ENCODE peak calls at places on chromosome 16, in seven cellular contexts. One of them, this sample, is unnamed.
A peak's percentile ranks its signal among the peaks of the same experiment; 100 is the strongest.

GRCh38 chr16:5487728-5488127 is 390.1 kb upstream of the EEF2KMT start:
- DNase-seq in endodermal cell: no peak
- DNase-seq in stimulated activated CD4-positive, alpha-beta T cell treated with anti-CD3 and anti-CD28 coated beads, Interleukin-1b, Interleukin-23, amount 100 ng/mL, for 24 hours: no peak
- DNase-seq in tibial nerve: no peak
- DNase-seq in substantia nigra: no peak
- DNase-seq in naive thymus-derived CD8-positive, alpha-beta T cell: no peak
- DNase-seq in thoracic aorta: no peak
- DNase-seq in this sample: no peak

GRCh38 chr16:15676506-15676905 is 26.5 kb downstream of the NDE1 start:
- DNase-seq in endodermal cell: no peak
- DNase-seq in stimulated activated CD4-positive, alpha-beta T cell treated with anti-CD3 and anti-CD28 coated beads, Interleukin-1b, Interleukin-23, amount 100 ng/mL, for 24 hours: no peak
- DNase-seq in tibial nerve: no peak
- DNase-seq in substantia nigra: no peak
- DNase-seq in naive thymus-derived CD8-positive, alpha-beta T cell: no peak
- DNase-seq in thoracic aorta: no peak
- DNase-seq in this sample: no peak

GRCh38 chr16:58478427-58478826 is 21.5 kb upstream of the NDRG4 start:
- DNase-seq in endodermal cell: no peak
- DNase-seq in stimulated activated CD4-positive, alpha-beta T cell treated with anti-CD3 and anti-CD28 coated beads, Interleukin-1b, Interleukin-23, amount 100 ng/mL, for 24 hours: no peak
- DNase-seq in tibial nerve: no peak
- DNase-seq in substantia nigra: no peak
- DNase-seq in naive thymus-derived CD8-positive, alpha-beta T cell: no peak
- DNase-seq in thoracic aorta: no peak
- DNase-seq in this sample: no peak

GRCh38 chr16:58393138-58393504 is 850 bp downstream of the GINS3 start:
- DNase-seq in endodermal cell: no peak
- DNase-seq in stimulated activated CD4-positive, alpha-beta T cell treated with anti-CD3 and anti-CD28 coated beads, Interleukin-1b, Interleukin-23, amount 100 ng/mL, for 24 hours: no peak
- DNase-seq in tibial nerve: no peak
- DNase-seq in substantia nigra: no peak
- DNase-seq in naive thymus-derived CD8-positive, alpha-beta T cell: no peak
- DNase-seq in thoracic aorta: no peak
- DNase-seq in this sample: no peak

GRCh38 chr16:75250089-75250808 is 1.2 kb downstream of the BCAR1 start:
- DNase-seq in endodermal cell: no peak
- DNase-seq in stimulated activated CD4-positive, alpha-beta T cell treated with anti-CD3 and anti-CD28 coated beads, Interleukin-1b, Interleukin-23, amount 100 ng/mL, for 24 hours: no peak
- DNase-seq in tibial nerve: no peak
- DNase-seq in substantia nigra: no peak
- DNase-seq in naive thymus-derived CD8-positive, alpha-beta T cell: no peak
- DNase-seq in thoracic aorta: no peak
- DNase-seq in this sample: no peak

GRCh38 chr16:3738541-3738940 is 21.2 kb upstream of the TRAP1 start:
- DNase-seq in endodermal cell: no peak
- DNase-seq in stimulated activated CD4-positive, alpha-beta T cell treated with anti-CD3 and anti-CD28 coated beads, Interleukin-1b, Interleukin-23, amount 100 ng/mL, for 24 hours: no peak
- DNase-seq in tibial nerve: no peak
- DNase-seq in substantia nigra: no peak
- DNase-seq in naive thymus-derived CD8-positive, alpha-beta T cell: no peak
- DNase-seq in thoracic aorta: no peak
- DNase-seq in this sample: no peak

GRCh38 chr16:23975293-23975692 is 139.5 kb downstream of the PRKCB start:
- DNase-seq in endodermal cell: no peak
- DNase-seq in stimulated activated CD4-positive, alpha-beta T cell treated with anti-CD3 and anti-CD28 coated beads, Interleukin-1b, Interleukin-23, amount 100 ng/mL, for 24 hours: no peak
- DNase-seq in tibial nerve: no peak
- DNase-seq in substantia nigra: no peak
- DNase-seq in naive thymus-derived CD8-positive, alpha-beta T cell: no peak
- DNase-seq in thoracic aorta: no peak
- DNase-seq in this sample: no peak

GRCh38 chr16:15757075-15757386 is 99.8 kb downstream of the MYH11 start:
- DNase-seq in endodermal cell: no peak
- DNase-seq in stimulated activated CD4-positive, alpha-beta T cell treated with anti-CD3 and anti-CD28 coated beads, Interleukin-1b, Interleukin-23, amount 100 ng/mL, for 24 hours: no peak
- DNase-seq in tibial nerve: no peak
- DNase-seq in substantia nigra: no peak
- DNase-seq in naive thymus-derived CD8-positive, alpha-beta T cell: no peak
- DNase-seq in thoracic aorta: no peak
- DNase-seq in this sample: no peak

GRCh38 chr16:53974484-53975115 is 270.6 kb downstream of the FTO start:
- DNase-seq in endodermal cell: no peak
- DNase-seq in stimulated activated CD4-positive, alpha-beta T cell treated with anti-CD3 and anti-CD28 coated beads, Interleukin-1b, Interleukin-23, amount 100 ng/mL, for 24 hours: no peak
- DNase-seq in tibial nerve: no peak
- DNase-seq in substantia nigra: no peak
- DNase-seq in naive thymus-derived CD8-positive, alpha-beta T cell: no peak
- DNase-seq in thoracic aorta: no peak
- DNase-seq in this sample: no peak

GRCh38 chr16:72847187-72848044 is 200.5 kb downstream of the ZFHX3 start:
- DNase-seq in endodermal cell: peak; percentile 79
- DNase-seq in stimulated activated CD4-positive, alpha-beta T cell treated with anti-CD3 and anti-CD28 coated beads, Interleukin-1b, Interleukin-23, amount 100 ng/mL, for 24 hours: no peak
- DNase-seq in tibial nerve: no peak
- DNase-seq in substantia nigra: no peak
- DNase-seq in naive thymus-derived CD8-positive, alpha-beta T cell: no peak
- DNase-seq in thoracic aorta: no peak
- DNase-seq in this sample: no peak

GRCh38 chr16:22300427-22301071 is 3.3 kb downstream of the POLR3E start:
- DNase-seq in endodermal cell: peak; percentile 80
- DNase-seq in stimulated activated CD4-positive, alpha-beta T cell treated with anti-CD3 and anti-CD28 coated beads, Interleukin-1b, Interleukin-23, amount 100 ng/mL, for 24 hours: no peak
- DNase-seq in tibial nerve: peak; percentile 36
- DNase-seq in substantia nigra: peak; percentile 66
- DNase-seq in naive thymus-derived CD8-positive, alpha-beta T cell: no peak
- DNase-seq in thoracic aorta: no peak
- DNase-seq in this sample: no peak

GRCh38 chr16:11796227-11797165 is 562 bp downstream of the ZC3H7A start:
- DNase-seq in endodermal cell: peak; percentile 79
- DNase-seq in stimulated activated CD4-positive, alpha-beta T cell treated with anti-CD3 and anti-CD28 coated beads, Interleukin-1b, Interleukin-23, amount 100 ng/mL, for 24 hours: no peak
- DNase-seq in tibial nerve: peak; percentile 48
- DNase-seq in substantia nigra: peak; percentile 31
- DNase-seq in naive thymus-derived CD8-positive, alpha-beta T cell: peak; percentile 37
- DNase-seq in thoracic aorta: no peak
- DNase-seq in this sample: peak; percentile 50

GRCh38 chr16:47625115-47625567 is 164.0 kb downstream of the PHKB start:
- DNase-seq in endodermal cell: no peak
- DNase-seq in stimulated activated CD4-positive, alpha-beta T cell treated with anti-CD3 and anti-CD28 coated beads, Interleukin-1b, Interleukin-23, amount 100 ng/mL, for 24 hours: no peak
- DNase-seq in tibial nerve: no peak
- DNase-seq in substantia nigra: no peak
- DNase-seq in naive thymus-derived CD8-positive, alpha-beta T cell: no peak
- DNase-seq in thoracic aorta: no peak
- DNase-seq in this sample: no peak

GRCh38 chr16:87303431-87303930 is 13.7 kb downstream of the C16orf95 start:
- DNase-seq in endodermal cell: no peak
- DNase-seq in stimulated activated CD4-positive, alpha-beta T cell treated with anti-CD3 and anti-CD28 coated beads, Interleukin-1b, Interleukin-23, amount 100 ng/mL, for 24 hours: no peak
- DNase-seq in tibial nerve: no peak
- DNase-seq in substantia nigra: no peak
- DNase-seq in naive thymus-derived CD8-positive, alpha-beta T cell: no peak
- DNase-seq in thoracic aorta: no peak
- DNase-seq in this sample: no peak

GRCh38 chr16:76653390-76654026 is 376.3 kb downstream of the CNTNAP4 start:
- DNase-seq in endodermal cell: peak; percentile 67
- DNase-seq in stimulated activated CD4-positive, alpha-beta T cell treated with anti-CD3 and anti-CD28 coated beads, Interleukin-1b, Interleukin-23, amount 100 ng/mL, for 24 hours: no peak
- DNase-seq in tibial nerve: no peak
- DNase-seq in substantia nigra: no peak
- DNase-seq in naive thymus-derived CD8-positive, alpha-beta T cell: no peak
- DNase-seq in thoracic aorta: no peak
- DNase-seq in this sample: no peak

GRCh38 chr16:49587511-49587910 is 213.9 kb downstream of the C16orf78 start:
- DNase-seq in endodermal cell: no peak
- DNase-seq in stimulated activated CD4-positive, alpha-beta T cell treated with anti-CD3 and anti-CD28 coated beads, Interleukin-1b, Interleukin-23, amount 100 ng/mL, for 24 hours: no peak
- DNase-seq in tibial nerve: no peak
- DNase-seq in substantia nigra: no peak
- DNase-seq in naive thymus-derived CD8-positive, alpha-beta T cell: no peak
- DNase-seq in thoracic aorta: no peak
- DNase-seq in this sample: no peak

GRCh38 chr16:2835638-2836493 is 5.8 kb downstream of the ZG16B start:
- DNase-seq in endodermal cell: peak; percentile 92
- DNase-seq in stimulated activated CD4-positive, alpha-beta T cell treated with anti-CD3 and anti-CD28 coated beads, Interleukin-1b, Interleukin-23, amount 100 ng/mL, for 24 hours: no peak
- DNase-seq in tibial nerve: no peak
- DNase-seq in substantia nigra: no peak
- DNase-seq in naive thymus-derived CD8-positive, alpha-beta T cell: no peak
- DNase-seq in thoracic aorta: no peak
- DNase-seq in this sample: no peak

GRCh38 chr16:1696863-1697262 is 9.1 kb upstream of the MAPK8IP3 start:
- DNase-seq in endodermal cell: no peak
- DNase-seq in stimulated activated CD4-positive, alpha-beta T cell treated with anti-CD3 and anti-CD28 coated beads, Interleukin-1b, Interleukin-23, amount 100 ng/mL, for 24 hours: no peak
- DNase-seq in tibial nerve: no peak
- DNase-seq in substantia nigra: no peak
- DNase-seq in naive thymus-derived CD8-positive, alpha-beta T cell: no peak
- DNase-seq in thoracic aorta: no peak
- DNase-seq in this sample: no peak

GRCh38 chr16:48426244-48427135 is 41.3 kb upstream of the SIAH1 start:
- DNase-seq in endodermal cell: no peak
- DNase-seq in stimulated activated CD4-positive, alpha-beta T cell treated with anti-CD3 and anti-CD28 coated beads, Interleukin-1b, Interleukin-23, amount 100 ng/mL, for 24 hours: no peak
- DNase-seq in tibial nerve: no peak
- DNase-seq in substantia nigra: no peak
- DNase-seq in naive thymus-derived CD8-positive, alpha-beta T cell: no peak
- DNase-seq in thoracic aorta: no peak
- DNase-seq in this sample: no peak

GRCh38 chr16:674968-675883 is at the start of gene RHBDL1:
- DNase-seq in endodermal cell: peak; percentile 89
- DNase-seq in stimulated activated CD4-positive, alpha-beta T cell treated with anti-CD3 and anti-CD28 coated beads, Interleukin-1b, Interleukin-23, amount 100 ng/mL, for 24 hours: no peak
- DNase-seq in tibial nerve: no peak
- DNase-seq in substantia nigra: peak; percentile 41
- DNase-seq in naive thymus-derived CD8-positive, alpha-beta T cell: no peak
- DNase-seq in thoracic aorta: no peak
- DNase-seq in this sample: no peak

GRCh38 chr16:86923656-86924055 is 345.3 kb downstream of the FOXL1 start:
- DNase-seq in endodermal cell: no peak
- DNase-seq in stimulated activated CD4-positive, alpha-beta T cell treated with anti-CD3 and anti-CD28 coated beads, Interleukin-1b, Interleukin-23, amount 100 ng/mL, for 24 hours: no peak
- DNase-seq in tibial nerve: no peak
- DNase-seq in substantia nigra: no peak
- DNase-seq in naive thymus-derived CD8-positive, alpha-beta T cell: no peak
- DNase-seq in thoracic aorta: no peak
- DNase-seq in this sample: no peak

GRCh38 chr16:1188781-1189189 is 35.9 kb downstream of the CACNA1H start:
- DNase-seq in endodermal cell: peak; percentile 90
- DNase-seq in stimulated activated CD4-positive, alpha-beta T cell treated with anti-CD3 and anti-CD28 coated beads, Interleukin-1b, Interleukin-23, amount 100 ng/mL, for 24 hours: no peak
- DNase-seq in tibial nerve: peak; percentile 13
- DNase-seq in substantia nigra: peak; percentile 10
- DNase-seq in naive thymus-derived CD8-positive, alpha-beta T cell: peak; percentile 38
- DNase-seq in thoracic aorta: no peak
- DNase-seq in this sample: no peak

GRCh38 chr16:144797-145252 is 6.4 kb upstream of the NPRL3 start:
- DNase-seq in endodermal cell: no peak
- DNase-seq in stimulated activated CD4-positive, alpha-beta T cell treated with anti-CD3 and anti-CD28 coated beads, Interleukin-1b, Interleukin-23, amount 100 ng/mL, for 24 hours: no peak
- DNase-seq in tibial nerve: no peak
- DNase-seq in substantia nigra: no peak
- DNase-seq in naive thymus-derived CD8-positive, alpha-beta T cell: no peak
- DNase-seq in thoracic aorta: no peak
- DNase-seq in this sample: no peak

GRCh38 chr16:57067347-57067746 is 25.0 kb upstream of the CPNE2 start:
- DNase-seq in endodermal cell: no peak
- DNase-seq in stimulated activated CD4-positive, alpha-beta T cell treated with anti-CD3 and anti-CD28 coated beads, Interleukin-1b, Interleukin-23, amount 100 ng/mL, for 24 hours: no peak
- DNase-seq in tibial nerve: no peak
- DNase-seq in substantia nigra: no peak
- DNase-seq in naive thymus-derived CD8-positive, alpha-beta T cell: no peak
- DNase-seq in thoracic aorta: no peak
- DNase-seq in this sample: no peak

GRCh38 chr16:72837846-72838661 is 209.9 kb downstream of the ZFHX3 start:
- DNase-seq in endodermal cell: peak; percentile 74
- DNase-seq in stimulated activated CD4-positive, alpha-beta T cell treated with anti-CD3 and anti-CD28 coated beads, Interleukin-1b, Interleukin-23, amount 100 ng/mL, for 24 hours: no peak
- DNase-seq in tibial nerve: no peak
- DNase-seq in substantia nigra: no peak
- DNase-seq in naive thymus-derived CD8-positive, alpha-beta T cell: no peak
- DNase-seq in thoracic aorta: no peak
- DNase-seq in this sample: peak; percentile 56

GRCh38 chr16:52446076-52446475 is 100.9 kb downstream of the TOX3 start:
- DNase-seq in endodermal cell: no peak
- DNase-seq in stimulated activated CD4-positive, alpha-beta T cell treated with anti-CD3 and anti-CD28 coated beads, Interleukin-1b, Interleukin-23, amount 100 ng/mL, for 24 hours: no peak
- DNase-seq in tibial nerve: no peak
- DNase-seq in substantia nigra: no peak
- DNase-seq in naive thymus-derived CD8-positive, alpha-beta T cell: no peak
- DNase-seq in thoracic aorta: no peak
- DNase-seq in this sample: no peak

GRCh38 chr16:20042848-20043247 is 30.8 kb downstream of the GPR139 start:
- DNase-seq in endodermal cell: no peak
- DNase-seq in stimulated activated CD4-positive, alpha-beta T cell treated with anti-CD3 and anti-CD28 coated beads, Interleukin-1b, Interleukin-23, amount 100 ng/mL, for 24 hours: no peak
- DNase-seq in tibial nerve: no peak
- DNase-seq in substantia nigra: no peak
- DNase-seq in naive thymus-derived CD8-positive, alpha-beta T cell: no peak
- DNase-seq in thoracic aorta: no peak
- DNase-seq in this sample: no peak

This sample was measured in lower leg skin.